ENCODE peak calls at places on chromosomes 4 and X, in seven cellular contexts. One of them, this sample, is unnamed.

GRCh38 chr4:141686146-141686775 is 49.9 kb downstream of the IL15 start:
- DNase-seq in kidney glomerular epithelial cell: no peak
- DNase-seq in GM04504: no peak
- DNase-seq in stomach: no peak
- DNase-seq in H7: no peak
- DNase-seq in smooth muscle cell of the brain vasculature: no peak
- DNase-seq in Right ventricle myocardium superior: no peak
- DNase-seq in this sample: no peak

GRCh38 chr4:59455751-59456150 is 1744.4 kb upstream of the ADGRL3 start:
- DNase-seq in kidney glomerular epithelial cell: no peak
- DNase-seq in GM04504: no peak
- DNase-seq in stomach: no peak
- DNase-seq in H7: no peak
- DNase-seq in smooth muscle cell of the brain vasculature: no peak
- DNase-seq in Right ventricle myocardium superior: no peak
- DNase-seq in this sample: no peak

GRCh38 chr4:175435437-175435836 is 376.6 kb downstream of the GPM6A start:
- DNase-seq in kidney glomerular epithelial cell: no peak
- DNase-seq in GM04504: no peak
- DNase-seq in stomach: no peak
- DNase-seq in H7: no peak
- DNase-seq in smooth muscle cell of the brain vasculature: no peak
- DNase-seq in Right ventricle myocardium superior: no peak
- DNase-seq in this sample: no peak

GRCh38 chr4:12791536-12791935 is 692.6 kb downstream of the RAB28 start:
- DNase-seq in kidney glomerular epithelial cell: no peak
- DNase-seq in GM04504: no peak
- DNase-seq in stomach: no peak
- DNase-seq in H7: no peak
- DNase-seq in smooth muscle cell of the brain vasculature: no peak
- DNase-seq in Right ventricle myocardium superior: no peak
- DNase-seq in this sample: no peak

GRCh38 chr4:72997409-72997808 is 72.1 kb downstream of the COX18 start:
- DNase-seq in kidney glomerular epithelial cell: peak; percentile 61
- DNase-seq in GM04504: no peak
- DNase-seq in stomach: no peak
- DNase-seq in H7: no peak
- DNase-seq in smooth muscle cell of the brain vasculature: no peak
- DNase-seq in Right ventricle myocardium superior: no peak
- DNase-seq in this sample: no peak

GRCh38 chr4:126568652-126569580 is 1063.8 kb upstream of the INTU start:
- DNase-seq in kidney glomerular epithelial cell: no peak
- DNase-seq in GM04504: no peak
- DNase-seq in stomach: no peak
- DNase-seq in H7: no peak
- DNase-seq in smooth muscle cell of the brain vasculature: no peak
- DNase-seq in Right ventricle myocardium superior: no peak
- DNase-seq in this sample: no peak

GRCh38 chrX:110394653-110395052 is 36.0 kb downstream of the RTL9 start:
- DNase-seq in kidney glomerular epithelial cell: peak; percentile 61
- DNase-seq in GM04504: no peak
- DNase-seq in stomach: no peak
- DNase-seq in H7: no peak
- DNase-seq in smooth muscle cell of the brain vasculature: no peak
- DNase-seq in Right ventricle myocardium superior: no peak
- DNase-seq in this sample: no peak

GRCh38 chr4:155973639-155974475 is 20.2 kb upstream of the CTSO start:
- DNase-seq in kidney glomerular epithelial cell: peak; percentile 23
- DNase-seq in GM04504: no peak
- DNase-seq in stomach: no peak
- DNase-seq in H7: no peak
- DNase-seq in smooth muscle cell of the brain vasculature: no peak
- DNase-seq in Right ventricle myocardium superior: no peak
- DNase-seq in this sample: no peak

GRCh38 chr4:16939178-16939577 is 40.7 kb upstream of the LDB2 start:
- DNase-seq in kidney glomerular epithelial cell: no peak
- DNase-seq in GM04504: no peak
- DNase-seq in stomach: no peak
- DNase-seq in H7: no peak
- DNase-seq in smooth muscle cell of the brain vasculature: no peak
- DNase-seq in Right ventricle myocardium superior: no peak
- DNase-seq in this sample: no peak

GRCh38 chrX:39137363-39137954 is 336.2 kb downstream of the MID1IP1 start:
- DNase-seq in kidney glomerular epithelial cell: no peak
- DNase-seq in GM04504: no peak
- DNase-seq in stomach: no peak
- DNase-seq in H7: no peak
- DNase-seq in smooth muscle cell of the brain vasculature: no peak
- DNase-seq in Right ventricle myocardium superior: no peak
- DNase-seq in this sample: no peak

GRCh38 chrX:39133971-39134370 is 332.7 kb downstream of the MID1IP1 start:
- DNase-seq in kidney glomerular epithelial cell: no peak
- DNase-seq in GM04504: no peak
- DNase-seq in stomach: peak; percentile 26
- DNase-seq in H7: no peak
- DNase-seq in smooth muscle cell of the brain vasculature: no peak
- DNase-seq in Right ventricle myocardium superior: no peak
- DNase-seq in this sample: peak; percentile 19

GRCh38 chr4:164428561-164428960 is 325.4 kb upstream of the SMIM31 start:
- DNase-seq in kidney glomerular epithelial cell: no peak
- DNase-seq in GM04504: no peak
- DNase-seq in stomach: no peak
- DNase-seq in H7: no peak
- DNase-seq in smooth muscle cell of the brain vasculature: no peak
- DNase-seq in Right ventricle myocardium superior: no peak
- DNase-seq in this sample: no peak

GRCh38 chr4:184448828-184449227 is 25.5 kb downstream of the IRF2 start:
- DNase-seq in kidney glomerular epithelial cell: peak; percentile 71
- DNase-seq in GM04504: no peak
- DNase-seq in stomach: no peak
- DNase-seq in H7: no peak
- DNase-seq in smooth muscle cell of the brain vasculature: peak; percentile 46
- DNase-seq in Right ventricle myocardium superior: peak; percentile 69
- DNase-seq in this sample: peak; percentile 44

GRCh38 chrX:153499876-153500275 is 5.1 kb downstream of the BGN start:
- DNase-seq in kidney glomerular epithelial cell: no peak
- DNase-seq in GM04504: no peak
- DNase-seq in stomach: no peak
- DNase-seq in H7: no peak
- DNase-seq in smooth muscle cell of the brain vasculature: no peak
- DNase-seq in Right ventricle myocardium superior: peak; percentile 68
- DNase-seq in this sample: no peak

GRCh38 chr4:173534439-173534838 is 4.4 kb upstream of the HAND2 start:
- DNase-seq in kidney glomerular epithelial cell: no peak
- DNase-seq in GM04504: no peak
- DNase-seq in stomach: no peak
- DNase-seq in H7: no peak
- DNase-seq in smooth muscle cell of the brain vasculature: no peak
- DNase-seq in Right ventricle myocardium superior: no peak
- DNase-seq in this sample: no peak

GRCh38 chr4:39051454-39051853 is 10.6 kb upstream of the KLHL5 start:
- DNase-seq in kidney glomerular epithelial cell: no peak
- DNase-seq in GM04504: no peak
- DNase-seq in stomach: no peak
- DNase-seq in H7: no peak
- DNase-seq in smooth muscle cell of the brain vasculature: no peak
- DNase-seq in Right ventricle myocardium superior: no peak
- DNase-seq in this sample: no peak

GRCh38 chr4:27381806-27382205 is 521.2 kb downstream of the STIM2 start:
- DNase-seq in kidney glomerular epithelial cell: no peak
- DNase-seq in GM04504: no peak
- DNase-seq in stomach: no peak
- DNase-seq in H7: peak; percentile 7
- DNase-seq in smooth muscle cell of the brain vasculature: no peak
- DNase-seq in Right ventricle myocardium superior: no peak
- DNase-seq in this sample: no peak

GRCh38 chrX:155188786-155189185 is 27.5 kb upstream of the VBP1 start:
- DNase-seq in kidney glomerular epithelial cell: no peak
- DNase-seq in GM04504: no peak
- DNase-seq in stomach: no peak
- DNase-seq in H7: no peak
- DNase-seq in smooth muscle cell of the brain vasculature: no peak
- DNase-seq in Right ventricle myocardium superior: no peak
- DNase-seq in this sample: no peak

GRCh38 chr4:165355900-165356300 is 22.9 kb upstream of the CPE start:
- DNase-seq in kidney glomerular epithelial cell: peak; percentile 42
- DNase-seq in GM04504: no peak
- DNase-seq in stomach: no peak
- DNase-seq in H7: peak; percentile 26
- DNase-seq in smooth muscle cell of the brain vasculature: no peak
- DNase-seq in Right ventricle myocardium superior: no peak
- DNase-seq in this sample: no peak

GRCh38 chr4:125432078-125432477 is 117.3 kb downstream of the FAT4 start:
- DNase-seq in kidney glomerular epithelial cell: no peak
- DNase-seq in GM04504: no peak
- DNase-seq in stomach: no peak
- DNase-seq in H7: peak; percentile 33
- DNase-seq in smooth muscle cell of the brain vasculature: no peak
- DNase-seq in Right ventricle myocardium superior: no peak
- DNase-seq in this sample: no peak

GRCh38 chr4:61408163-61408562 is 208.0 kb downstream of the ADGRL3 start:
- DNase-seq in kidney glomerular epithelial cell: no peak
- DNase-seq in GM04504: no peak
- DNase-seq in stomach: no peak
- DNase-seq in H7: no peak
- DNase-seq in smooth muscle cell of the brain vasculature: no peak
- DNase-seq in Right ventricle myocardium superior: no peak
- DNase-seq in this sample: no peak

GRCh38 chrX:119692241-119693031 is 532 bp downstream of the SEPTIN6 start:
- DNase-seq in kidney glomerular epithelial cell: peak; percentile 3
- DNase-seq in GM04504: no peak
- DNase-seq in stomach: peak; percentile 44
- DNase-seq in H7: peak; percentile 72
- DNase-seq in smooth muscle cell of the brain vasculature: no peak
- DNase-seq in Right ventricle myocardium superior: peak; percentile 55
- DNase-seq in this sample: peak; percentile 47

GRCh38 chr4:41506071-41506470 is 31.9 kb upstream of the LIMCH1 start:
- DNase-seq in kidney glomerular epithelial cell: peak; percentile 67
- DNase-seq in GM04504: peak; percentile 12
- DNase-seq in stomach: no peak
- DNase-seq in H7: no peak
- DNase-seq in smooth muscle cell of the brain vasculature: no peak
- DNase-seq in Right ventricle myocardium superior: no peak
- DNase-seq in this sample: no peak

GRCh38 chrX:87167841-87168240 is 349.8 kb upstream of the KLHL4 start:
- DNase-seq in kidney glomerular epithelial cell: no peak
- DNase-seq in GM04504: no peak
- DNase-seq in stomach: no peak
- DNase-seq in H7: no peak
- DNase-seq in smooth muscle cell of the brain vasculature: no peak
- DNase-seq in Right ventricle myocardium superior: no peak
- DNase-seq in this sample: no peak

GRCh38 chrX:34866636-34867035 is 76.0 kb upstream of the FAM47B start:
- DNase-seq in kidney glomerular epithelial cell: no peak
- DNase-seq in GM04504: no peak
- DNase-seq in stomach: no peak
- DNase-seq in H7: no peak
- DNase-seq in smooth muscle cell of the brain vasculature: no peak
- DNase-seq in Right ventricle myocardium superior: no peak
- DNase-seq in this sample: no peak

GRCh38 chr4:87616268-87616667 is 7.9 kb downstream of the DSPP start:
- DNase-seq in kidney glomerular epithelial cell: no peak
- DNase-seq in GM04504: no peak
- DNase-seq in stomach: no peak
- DNase-seq in H7: no peak
- DNase-seq in smooth muscle cell of the brain vasculature: no peak
- DNase-seq in Right ventricle myocardium superior: no peak
- DNase-seq in this sample: no peak

GRCh38 chr4:165814256-165815010 is 58.6 kb upstream of the TLL1 start:
- DNase-seq in kidney glomerular epithelial cell: peak; percentile 23
- DNase-seq in GM04504: no peak
- DNase-seq in stomach: no peak
- DNase-seq in H7: no peak
- DNase-seq in smooth muscle cell of the brain vasculature: no peak
- DNase-seq in Right ventricle myocardium superior: no peak
- DNase-seq in this sample: no peak

GRCh38 chrX:80181079-80181478 is 166.5 kb downstream of the TBX22 start:
- DNase-seq in kidney glomerular epithelial cell: no peak
- DNase-seq in GM04504: no peak
- DNase-seq in stomach: no peak
- DNase-seq in H7: peak; percentile 1
- DNase-seq in smooth muscle cell of the brain vasculature: no peak
- DNase-seq in Right ventricle myocardium superior: no peak
- DNase-seq in this sample: no peak

GRCh38 chr4:242121-242848 is 63.0 kb downstream of the ZNF732 start:
- DNase-seq in kidney glomerular epithelial cell: peak; percentile 28
- DNase-seq in GM04504: peak; percentile 17
- DNase-seq in stomach: peak; percentile 72
- DNase-seq in H7: peak; percentile 30
- DNase-seq in smooth muscle cell of the brain vasculature: no peak
- DNase-seq in Right ventricle myocardium superior: peak; percentile 79
- DNase-seq in this sample: peak; percentile 70

GRCh38 chr4:146072381-146072780 is 103.1 kb upstream of the LSM6 start:
- DNase-seq in kidney glomerular epithelial cell: no peak
- DNase-seq in GM04504: no peak
- DNase-seq in stomach: no peak
- DNase-seq in H7: no peak
- DNase-seq in smooth muscle cell of the brain vasculature: no peak
- DNase-seq in Right ventricle myocardium superior: no peak
- DNase-seq in this sample: no peak

GRCh38 chrX:153778684-153779101 is 2.1 kb upstream of the SRPK3 start:
- DNase-seq in kidney glomerular epithelial cell: no peak
- DNase-seq in GM04504: no peak
- DNase-seq in stomach: no peak
- DNase-seq in H7: no peak
- DNase-seq in smooth muscle cell of the brain vasculature: no peak
- DNase-seq in Right ventricle myocardium superior: no peak
- DNase-seq in this sample: no peak

GRCh38 chr4:7067523-7068278 is at the start of gene GRPEL1:
- DNase-seq in kidney glomerular epithelial cell: peak; percentile 100
- DNase-seq in GM04504: peak; percentile 99
- DNase-seq in stomach: peak; percentile 100
- DNase-seq in H7: peak; percentile 99
- DNase-seq in smooth muscle cell of the brain vasculature: peak; percentile 98
- DNase-seq in Right ventricle myocardium superior: peak; percentile 100
- DNase-seq in this sample: peak; percentile 100

GRCh38 chr4:52091811-52092210 is 40.7 kb downstream of the SPATA18 start:
- DNase-seq in kidney glomerular epithelial cell: no peak
- DNase-seq in GM04504: no peak
- DNase-seq in stomach: no peak
- DNase-seq in H7: no peak
- DNase-seq in smooth muscle cell of the brain vasculature: no peak
- DNase-seq in Right ventricle myocardium superior: no peak
- DNase-seq in this sample: no peak

GRCh38 chr4:6626066-6626465 is 14.4 kb upstream of the MRFAP1 start:
- DNase-seq in kidney glomerular epithelial cell: no peak
- DNase-seq in GM04504: no peak
- DNase-seq in stomach: no peak
- DNase-seq in H7: peak; percentile 22
- DNase-seq in smooth muscle cell of the brain vasculature: no peak
- DNase-seq in Right ventricle myocardium superior: no peak
- DNase-seq in this sample: no peak

GRCh38 chr4:182555997-182556418 is 312.8 kb downstream of the TENM3 start:
- DNase-seq in kidney glomerular epithelial cell: peak; percentile 95
- DNase-seq in GM04504: peak; percentile 59
- DNase-seq in stomach: no peak
- DNase-seq in H7: no peak
- DNase-seq in smooth muscle cell of the brain vasculature: no peak
- DNase-seq in Right ventricle myocardium superior: no peak
- DNase-seq in this sample: no peak

GRCh38 chrX:15356444-15356843 is 21.1 kb upstream of the PIGA start:
- DNase-seq in kidney glomerular epithelial cell: no peak
- DNase-seq in GM04504: no peak
- DNase-seq in stomach: no peak
- DNase-seq in H7: no peak
- DNase-seq in smooth muscle cell of the brain vasculature: no peak
- DNase-seq in Right ventricle myocardium superior: no peak
- DNase-seq in this sample: no peak